ENCODE peak calls at places on chromosomes 7 and 10, in seven cellular contexts. One of them, this sample, is unnamed.
A peak's percentile ranks its signal among the peaks of the same experiment; 100 is the strongest.

GRCh38 chr10:5812283-5813090 is 747 bp downstream of the GDI2 start:
- DNase-seq in K562: peak; percentile 61
- DNase-seq in HepG2: no peak
- DNase-seq in SK-N-SH: peak; percentile 82
- DNase-seq in HCT116: no peak
- DNase-seq in H1: peak; percentile 73
- DNase-seq in GM12878: no peak
- DNase-seq in this sample: peak; percentile 39

GRCh38 chr10:46539596-46540411 is 16.7 kb downstream of the GPRIN2 start:
- DNase-seq in GM12878: no peak
- DNase-seq in H1: no peak
- DNase-seq in HepG2: peak; percentile 86
- DNase-seq in K562: no peak
- DNase-seq in HCT116: no peak
- DNase-seq in SK-N-SH: no peak
- DNase-seq in this sample: no peak

GRCh38 chr7:102272917-102273748 is 13.5 kb upstream of the SH2B2 start:
- DNase-seq in SK-N-SH: no peak
- DNase-seq in HCT116: no peak
- DNase-seq in HepG2: no peak
- DNase-seq in K562: no peak
- DNase-seq in H1: no peak
- DNase-seq in GM12878: no peak
- DNase-seq in this sample: no peak

GRCh38 chr7:142323706-142324105 is 65.8 kb upstream of the PRSS58 start:
- DNase-seq in H1: peak; percentile 90
- DNase-seq in K562: peak; percentile 68
- DNase-seq in GM12878: no peak
- DNase-seq in HepG2: peak; percentile 13
- DNase-seq in SK-N-SH: peak; percentile 49
- DNase-seq in HCT116: peak; percentile 36
- DNase-seq in this sample: peak; percentile 49

GRCh38 chr7:107678110-107678753 is 17.6 kb downstream of the SLC26A4 start:
- DNase-seq in HepG2: peak; percentile 9
- DNase-seq in HCT116: no peak
- DNase-seq in K562: no peak
- DNase-seq in H1: no peak
- DNase-seq in SK-N-SH: no peak
- DNase-seq in GM12878: no peak
- DNase-seq in this sample: no peak

GRCh38 chr10:118865998-118866778 is 111.4 kb upstream of the CACUL1 start:
- DNase-seq in K562: no peak
- DNase-seq in GM12878: no peak
- DNase-seq in SK-N-SH: peak; percentile 58
- DNase-seq in HepG2: peak; percentile 75
- DNase-seq in HCT116: no peak
- DNase-seq in H1: no peak
- DNase-seq in this sample: no peak

GRCh38 chr10:23270531-23270930 is 74.1 kb downstream of the C10orf67 start:
- DNase-seq in GM12878: no peak
- DNase-seq in HepG2: no peak
- DNase-seq in SK-N-SH: no peak
- DNase-seq in K562: no peak
- DNase-seq in H1: no peak
- DNase-seq in HCT116: no peak
- DNase-seq in this sample: no peak

GRCh38 chr7:108461855-108462254 is 5.6 kb upstream of the NRCAM start:
- DNase-seq in HCT116: no peak
- DNase-seq in HepG2: no peak
- DNase-seq in GM12878: no peak
- DNase-seq in K562: no peak
- DNase-seq in H1: no peak
- DNase-seq in SK-N-SH: peak; percentile 73
- DNase-seq in this sample: no peak

GRCh38 chr10:88066876-88067275 is 203.5 kb downstream of the PTEN start:
- DNase-seq in HepG2: no peak
- DNase-seq in HCT116: no peak
- DNase-seq in GM12878: no peak
- DNase-seq in H1: no peak
- DNase-seq in SK-N-SH: no peak
- DNase-seq in K562: no peak
- DNase-seq in this sample: no peak

GRCh38 chr7:130274983-130275649 is 8.5 kb downstream of the CPA2 start:
- DNase-seq in HepG2: no peak
- DNase-seq in GM12878: no peak
- DNase-seq in K562: no peak
- DNase-seq in SK-N-SH: no peak
- DNase-seq in HCT116: no peak
- DNase-seq in H1: no peak
- DNase-seq in this sample: no peak

GRCh38 chr10:118101501-118101900 is 54.8 kb upstream of the RAB11FIP2 start:
- DNase-seq in GM12878: no peak
- DNase-seq in K562: no peak
- DNase-seq in HCT116: no peak
- DNase-seq in SK-N-SH: no peak
- DNase-seq in HepG2: no peak
- DNase-seq in H1: no peak
- DNase-seq in this sample: no peak

GRCh38 chr10:76231258-76231934 is 800.0 kb downstream of the LRMDA start:
- DNase-seq in H1: no peak
- DNase-seq in HCT116: no peak
- DNase-seq in SK-N-SH: no peak
- DNase-seq in GM12878: no peak
- DNase-seq in K562: no peak
- DNase-seq in HepG2: no peak
- DNase-seq in this sample: no peak

GRCh38 chr10:27637601-27638000 is 108.0 kb downstream of the MKX start:
- DNase-seq in HepG2: no peak
- DNase-seq in GM12878: no peak
- DNase-seq in H1: no peak
- DNase-seq in HCT116: no peak
- DNase-seq in K562: no peak
- DNase-seq in SK-N-SH: no peak
- DNase-seq in this sample: peak; percentile 98

GRCh38 chr10:128028508-128029279 is 97.5 kb downstream of the MKI67 start:
- DNase-seq in HCT116: no peak
- DNase-seq in K562: no peak
- DNase-seq in HepG2: no peak
- DNase-seq in H1: no peak
- DNase-seq in SK-N-SH: no peak
- DNase-seq in GM12878: no peak
- DNase-seq in this sample: no peak

GRCh38 chr7:14501436-14501835 is 401.1 kb downstream of the DGKB start:
- DNase-seq in HepG2: no peak
- DNase-seq in GM12878: no peak
- DNase-seq in SK-N-SH: no peak
- DNase-seq in K562: no peak
- DNase-seq in HCT116: no peak
- DNase-seq in H1: no peak
- DNase-seq in this sample: peak; percentile 66

GRCh38 chr7:81244213-81244612 is 325.4 kb upstream of the SEMA3C start:
- DNase-seq in HCT116: peak; percentile 42
- DNase-seq in GM12878: no peak
- DNase-seq in HepG2: no peak
- DNase-seq in K562: no peak
- DNase-seq in H1: no peak
- DNase-seq in SK-N-SH: no peak
- DNase-seq in this sample: no peak

GRCh38 chr7:118311121-118311803 is 86.8 kb downstream of the ANKRD7 start:
- DNase-seq in K562: no peak
- DNase-seq in H1: no peak
- DNase-seq in HCT116: peak; percentile 7
- DNase-seq in HepG2: no peak
- DNase-seq in GM12878: peak; percentile 13
- DNase-seq in SK-N-SH: no peak
- DNase-seq in this sample: no peak
- TF ChIP-seq JUND in K562: no peak
- TF ChIP-seq JUND in H1: no peak
- TF ChIP-seq JUND in HCT116: no peak
- TF ChIP-seq JUND in HepG2: no peak
- TF ChIP-seq JUND in GM12878: no peak
- TF ChIP-seq JUND in SK-N-SH: no peak
- TF ChIP-seq JUND in this sample: no peak

GRCh38 chr7:149721084-149721601 is 52.2 kb downstream of the ZNF467 start:
- DNase-seq in HepG2: no peak
- DNase-seq in H1: no peak
- DNase-seq in GM12878: no peak
- DNase-seq in K562: no peak
- DNase-seq in SK-N-SH: no peak
- DNase-seq in HCT116: no peak
- DNase-seq in this sample: no peak

GRCh38 chr7:149719050-149719899 is 54.1 kb downstream of the ZNF467 start:
- DNase-seq in HCT116: no peak
- DNase-seq in GM12878: no peak
- DNase-seq in H1: no peak
- DNase-seq in K562: peak; percentile 88
- DNase-seq in HepG2: no peak
- DNase-seq in SK-N-SH: no peak
- DNase-seq in this sample: no peak

GRCh38 chr7:149718730-149719049 is 54.7 kb downstream of the ZNF467 start:
- DNase-seq in SK-N-SH: no peak
- DNase-seq in GM12878: no peak
- DNase-seq in K562: no peak
- DNase-seq in HCT116: no peak
- DNase-seq in H1: peak; percentile 13
- DNase-seq in HepG2: no peak
- DNase-seq in this sample: no peak

GRCh38 chr7:149720372-149721083 is 52.9 kb downstream of the ZNF467 start:
- DNase-seq in K562: peak; percentile 41
- DNase-seq in H1: no peak
- DNase-seq in GM12878: no peak
- DNase-seq in HepG2: peak; percentile 78
- DNase-seq in SK-N-SH: peak; percentile 78
- DNase-seq in HCT116: no peak
- DNase-seq in this sample: no peak

DNA sequence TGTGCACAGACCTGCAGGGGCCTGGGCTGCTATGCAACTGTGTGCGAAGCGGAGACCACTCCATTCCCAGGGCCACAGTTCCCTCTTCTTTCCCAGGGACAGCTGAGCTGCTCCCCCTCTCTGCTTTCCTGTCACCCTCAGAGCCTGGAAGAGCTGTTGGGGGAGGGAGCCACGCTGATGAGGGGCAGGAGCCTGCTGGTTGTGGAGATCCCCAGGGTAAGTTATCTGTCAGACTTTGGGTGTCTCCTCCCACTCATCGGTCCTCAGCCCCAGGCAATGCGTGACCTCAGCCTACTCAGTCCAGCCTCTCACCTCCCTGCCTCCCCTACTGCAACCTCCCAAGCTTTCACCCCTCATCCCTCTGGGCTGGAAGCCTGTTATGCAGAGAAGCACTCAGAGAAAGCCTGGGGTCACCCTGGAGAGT is 53.5 kb downstream of the ZNF467 start:
- DNase-seq in HCT116: no peak
- DNase-seq in SK-N-SH: no peak
- DNase-seq in K562: peak; percentile 91
- DNase-seq in GM12878: no peak
- DNase-seq in HepG2: no peak
- DNase-seq in H1: no peak
- DNase-seq in this sample: no peak
- TF ChIP-seq JUND in HCT116: no peak
- TF ChIP-seq JUND in SK-N-SH: no peak
- TF ChIP-seq JUND in K562: peak; percentile 86
- TF ChIP-seq JUND in GM12878: no peak
- TF ChIP-seq JUND in HepG2: no peak
- TF ChIP-seq JUND in H1: no peak
- TF ChIP-seq JUND in this sample: no peak

GRCh38 chr7:137668404-137668803 is 178.4 kb downstream of the DGKI start:
- DNase-seq in HCT116: no peak
- DNase-seq in K562: no peak
- DNase-seq in GM12878: no peak
- DNase-seq in HepG2: no peak
- DNase-seq in SK-N-SH: no peak
- DNase-seq in H1: no peak
- DNase-seq in this sample: no peak

GRCh38 chr7:137669706-137670105 is 177.1 kb downstream of the DGKI start:
- DNase-seq in K562: no peak
- DNase-seq in HCT116: no peak
- DNase-seq in SK-N-SH: no peak
- DNase-seq in HepG2: no peak
- DNase-seq in GM12878: no peak
- DNase-seq in H1: no peak
- DNase-seq in this sample: no peak

GRCh38 chr7:137667633-137668387 is 179.0 kb downstream of the DGKI start:
- DNase-seq in GM12878: no peak
- DNase-seq in SK-N-SH: no peak
- DNase-seq in HepG2: no peak
- DNase-seq in H1: no peak
- DNase-seq in K562: no peak
- DNase-seq in HCT116: no peak
- DNase-seq in this sample: no peak

GRCh38 chr7:137671920-137672319 is 174.9 kb downstream of the DGKI start:
- DNase-seq in H1: no peak
- DNase-seq in HCT116: no peak
- DNase-seq in HepG2: no peak
- DNase-seq in GM12878: no peak
- DNase-seq in K562: no peak
- DNase-seq in SK-N-SH: no peak
- DNase-seq in this sample: no peak

DNA sequence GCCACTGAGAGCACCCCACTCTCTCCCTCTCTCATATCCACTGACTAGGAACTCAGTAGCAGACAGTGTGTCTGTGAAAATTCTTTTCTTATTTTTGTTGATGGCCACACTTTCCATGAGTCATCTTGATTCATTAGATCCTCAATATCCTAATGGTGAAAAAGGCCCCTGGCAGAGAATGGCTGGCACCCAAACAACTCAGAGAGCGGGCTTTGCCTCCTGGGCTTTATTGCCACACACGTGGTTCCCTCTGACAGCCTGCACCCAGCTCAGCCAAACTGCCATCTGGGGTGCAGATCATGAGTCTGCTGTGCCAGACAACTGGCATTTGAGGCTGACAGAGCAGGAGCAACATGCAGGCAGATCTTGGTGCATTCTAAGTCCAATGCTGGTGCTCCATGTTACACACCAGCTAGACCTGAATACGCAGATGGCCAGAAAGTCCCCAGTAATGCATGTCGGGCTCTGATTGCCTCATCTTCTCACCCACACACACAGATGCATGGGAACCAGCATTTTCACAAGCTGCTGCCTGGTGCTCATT is 176.2 kb downstream of the DGKI start:
- DNase-seq in SK-N-SH: peak; percentile 41
- DNase-seq in K562: no peak
- DNase-seq in HCT116: no peak
- DNase-seq in HepG2: no peak
- DNase-seq in H1: no peak
- DNase-seq in GM12878: peak; percentile 35
- DNase-seq in this sample: no peak
- TF ChIP-seq JUND in SK-N-SH: peak; percentile 25
- TF ChIP-seq JUND in K562: no peak
- TF ChIP-seq JUND in HCT116: no peak
- TF ChIP-seq JUND in HepG2: no peak
- TF ChIP-seq JUND in H1: no peak
- TF ChIP-seq JUND in GM12878: no peak
- TF ChIP-seq JUND in this sample: no peak

DNA sequence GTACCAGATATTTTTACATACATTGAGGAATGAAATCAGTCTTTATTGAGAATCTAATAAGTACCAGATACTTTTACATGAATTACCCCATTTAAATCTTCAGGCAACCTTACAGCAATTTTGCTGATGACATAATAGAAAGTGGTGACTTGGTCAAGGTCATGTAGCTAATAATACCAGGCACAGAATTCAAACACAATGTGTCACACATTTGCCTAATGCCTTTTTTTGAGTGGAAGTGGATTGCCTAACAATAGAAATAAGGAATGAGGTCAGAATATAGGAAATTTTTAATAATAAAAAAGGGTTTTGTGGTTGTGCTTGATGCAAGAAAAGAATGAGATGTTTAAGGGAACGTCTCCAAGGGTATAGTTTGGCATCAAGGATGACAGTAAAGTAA is 466.6 kb upstream of the IGFBP3 start:
- DNase-seq in GM12878: no peak
- DNase-seq in H1: no peak
- DNase-seq in HCT116: no peak
- DNase-seq in K562: no peak
- DNase-seq in HepG2: no peak
- DNase-seq in SK-N-SH: no peak
- DNase-seq in this sample: no peak
- TF ChIP-seq JUND in GM12878: no peak
- TF ChIP-seq JUND in H1: no peak
- TF ChIP-seq JUND in HCT116: no peak
- TF ChIP-seq JUND in K562: no peak
- TF ChIP-seq JUND in HepG2: no peak
- TF ChIP-seq JUND in SK-N-SH: no peak
- TF ChIP-seq JUND in this sample: no peak